ENCODE peak calls at places on chromosomes 2 and 18, in six cellular contexts. R is glutamatergic neuron, V is ascending aorta, Y is bronchial epithelial cell, O is astrocyte of the cerebellum, A is neural crest cell. L is an unnamed sample.

GRCh38 chr18:23943903-23944624 is 70.5 kb upstream of the TTC39C start:
- DNase-seq in O (no peak), V (no peak), Y (no peak), R (no peak), A (no peak), L (no peak)

GRCh38 chr2:132608222-132608795 is 61.7 kb downstream of the LYPD1 start:
- DNase-seq in R (no peak), A (no peak), O (no peak), V (no peak), Y (no peak), L (no peak)

GRCh38 chr18:48951448-48952286 is 902 bp upstream of the SMAD7 start:
- DNase-seq in V (no peak), R (peak), A (peak), Y (peak), O (peak), L (peak)

GRCh38 chr2:241150660-241151530 is 628 bp downstream of the PPP1R7 start:
- DNase-seq in O (no peak), R (no peak), A (no peak), V (no peak), Y (peak), L (no peak)

GRCh38 chr2:67221266-67221665 is 175.9 kb upstream of the ETAA1 start:
- DNase-seq in R (no peak), Y (no peak), O (no peak), V (no peak), A (no peak), L (no peak)

GRCh38 chr2:28276076-28276618 is 116.5 kb upstream of the FOSL2 start:
- DNase-seq in V (no peak), O (peak), A (no peak), Y (peak), R (no peak), L (no peak)

GRCh38 chr2:195662138-195662537 is 5.1 kb downstream of the SLC39A10 start:
- DNase-seq in R (no peak), O (no peak), V (no peak), A (no peak), Y (no peak), L (no peak)

GRCh38 chr2:208254118-208254870 is 577 bp downstream of the IDH1 start:
- DNase-seq in Y (peak), V (no peak), R (peak), A (peak), O (no peak), L (peak)

GRCh38 chr2:222301296-222301997 is 2.6 kb upstream of the PAX3 start:
- DNase-seq in A (peak), O (no peak), R (no peak), V (no peak), Y (no peak), L (no peak)

GRCh38 chr2:16218651-16219050 is 278.3 kb downstream of the MYCN start:
- DNase-seq in R (peak), V (no peak), Y (peak), O (no peak), A (peak), L (no peak)

GRCh38 chr18:75344615-75345014 is 82.9 kb downstream of the SMIM21 start:
- DNase-seq in V (no peak), O (no peak), R (no peak), Y (no peak), A (no peak), L (no peak)

GRCh38 chr18:48531082-48531403 is 7.8 kb upstream of the CTIF start:
- DNase-seq in A (no peak), V (no peak), O (no peak), Y (no peak), R (no peak), L (no peak)

DNA sequence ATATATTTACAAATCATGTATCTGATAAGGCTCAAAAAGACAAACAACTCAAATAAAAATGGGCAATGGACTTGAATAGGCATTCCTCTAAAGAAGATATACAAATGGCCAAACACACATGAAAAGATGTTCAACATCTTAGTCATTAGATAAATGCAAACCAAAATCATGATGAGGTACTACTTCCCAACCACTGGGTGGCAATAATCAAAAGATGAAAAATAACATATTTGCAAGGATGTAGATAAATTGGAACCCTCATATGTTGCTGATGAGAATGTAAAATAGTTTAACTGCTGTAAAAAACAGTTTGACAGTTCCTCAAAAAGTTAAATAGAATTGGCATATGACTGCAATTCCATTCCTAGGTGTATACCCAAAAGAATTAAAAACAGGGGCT is 132.3 kb downstream of the TTC32 start:
- DNase-seq in V (no peak), Y (peak), R (no peak), A (no peak), O (no peak), L (no peak)
- TF ChIP-seq CTCF in V (no peak), Y (peak), R (peak), A (peak), O (no peak), L (no peak)

DNA sequence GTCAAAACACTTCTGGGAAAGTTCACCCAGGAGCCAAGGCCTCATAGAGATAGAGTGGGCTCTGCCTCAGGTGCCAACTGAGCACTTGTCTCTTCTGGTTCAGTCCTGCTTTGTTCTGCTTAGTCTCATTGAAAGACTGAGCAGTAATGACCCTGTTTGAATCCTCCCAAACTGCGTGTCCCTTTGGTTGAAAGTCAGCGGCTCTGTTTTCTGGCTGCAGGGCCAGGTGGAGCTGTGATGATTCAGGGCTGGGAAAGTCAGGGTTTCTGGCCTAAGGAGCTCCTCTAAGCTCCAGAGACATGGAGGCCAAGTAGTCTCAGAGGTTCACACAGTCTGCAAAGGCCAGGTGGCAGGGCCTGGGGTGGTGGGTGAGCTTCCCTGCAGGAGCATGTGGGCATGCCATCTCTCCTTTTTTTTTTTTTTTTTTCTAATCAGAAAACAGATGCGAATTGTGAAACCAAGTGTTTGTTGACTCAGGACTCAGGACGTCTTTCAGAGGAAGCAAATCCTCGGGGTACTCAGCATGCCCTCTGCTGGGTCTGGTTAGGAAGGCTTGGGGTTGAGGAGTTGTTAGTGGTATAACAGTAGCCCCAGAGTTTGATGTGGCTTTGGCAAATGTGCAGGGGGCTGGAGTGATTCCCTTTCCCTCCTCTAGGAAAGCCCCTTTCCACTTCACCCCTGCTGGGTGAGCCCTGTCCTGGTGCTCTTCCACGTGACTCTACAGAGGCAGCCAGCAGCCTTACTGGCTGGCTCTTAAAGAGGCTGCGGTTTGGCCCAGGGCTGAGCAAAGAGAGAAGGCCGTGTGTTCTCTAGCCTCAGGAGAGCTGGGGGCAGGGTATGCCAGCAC is 38.3 kb downstream of the TMEM17 start:
- DNase-seq in O (peak), Y (peak), A (no peak), R (no peak), V (no peak), L (no peak)
- TF ChIP-seq CTCF in O (peak), Y (no peak), A (no peak), R (no peak), V (no peak), L (no peak)

GRCh38 chr2:201275991-201276390 is 15.7 kb downstream of the CASP8 start:
- DNase-seq in O (no peak), A (no peak), R (no peak), V (no peak), Y (no peak), L (no peak)
- TF ChIP-seq CTCF in O (no peak), A (no peak), R (no peak), V (no peak), Y (no peak), L (no peak)

DNA sequence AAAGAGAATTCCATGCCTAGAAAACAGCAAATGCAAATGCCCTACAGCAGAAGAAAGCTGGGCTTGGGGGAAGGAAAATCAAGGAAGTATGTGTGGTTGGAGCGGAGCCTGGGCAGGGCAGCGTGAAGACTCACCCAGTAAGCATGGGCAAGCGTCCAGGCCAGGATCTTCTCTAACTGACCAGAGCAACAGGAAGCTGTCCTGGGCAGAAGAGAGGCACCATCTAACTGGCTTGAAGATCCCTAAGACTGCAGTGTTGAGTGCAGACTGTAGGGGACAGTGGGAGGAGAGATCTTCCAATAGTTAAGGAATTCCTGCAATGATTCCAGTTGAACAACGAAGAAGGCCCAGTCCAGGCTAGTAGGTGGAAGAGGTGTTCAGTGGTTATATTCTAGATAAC is 57.9 kb downstream of the NXPH2 start:
- DNase-seq in V (no peak), A (no peak), Y (no peak), O (no peak), R (no peak), L (no peak)
- TF ChIP-seq CTCF in V (no peak), A (no peak), Y (no peak), O (no peak), R (no peak), L (no peak)

GRCh38 chr2:144480257-144480656 is 39.7 kb downstream of the ZEB2 start:
- DNase-seq in O (no peak), R (no peak), V (no peak), A (no peak), Y (no peak), L (no peak)

GRCh38 chr2:144479138-144479537 is 40.8 kb downstream of the ZEB2 start:
- DNase-seq in R (no peak), A (no peak), V (no peak), O (peak), Y (peak), L (no peak)

GRCh38 chr2:144481109-144481508 is 38.8 kb downstream of the ZEB2 start:
- DNase-seq in Y (no peak), R (no peak), O (no peak), V (no peak), A (no peak), L (no peak)

GRCh38 chr2:144477943-144478283 is 42.0 kb downstream of the ZEB2 start:
- DNase-seq in R (peak), A (no peak), O (no peak), Y (no peak), V (no peak), L (no peak)

DNA sequence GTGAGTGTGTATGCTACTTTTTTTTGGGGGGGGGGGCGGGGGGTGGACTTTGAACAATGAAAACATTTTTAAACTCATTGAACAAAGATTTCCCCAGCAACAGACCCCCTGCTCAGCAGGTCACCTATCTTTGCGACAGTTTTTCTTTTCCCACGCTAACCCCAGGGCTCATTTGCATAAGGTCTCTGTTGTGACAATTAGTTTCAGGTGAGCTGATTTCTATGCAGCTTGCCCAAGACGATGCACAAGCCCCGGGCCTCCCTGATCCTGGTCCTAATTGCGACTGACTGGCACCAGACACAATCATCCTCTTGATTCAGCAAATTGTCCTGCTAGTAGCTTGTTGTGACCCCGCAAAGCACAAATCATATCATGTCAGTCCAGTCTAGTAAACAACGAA is 40.3 kb downstream of the ZEB2 start:
- DNase-seq in Y (no peak), A (no peak), R (no peak), V (no peak), O (no peak), L (no peak)
- TF ChIP-seq CTCF in Y (no peak), A (no peak), R (no peak), V (no peak), O (no peak), L (no peak)

GRCh38 chr2:33395660-33396249 is 80.7 kb upstream of the RASGRP3 start:
- DNase-seq in A (peak), O (no peak), Y (peak), R (peak), V (no peak), L (no peak)
- TF ChIP-seq CTCF in A (peak), O (peak), Y (peak), R (peak), V (peak), L (peak)

DNA sequence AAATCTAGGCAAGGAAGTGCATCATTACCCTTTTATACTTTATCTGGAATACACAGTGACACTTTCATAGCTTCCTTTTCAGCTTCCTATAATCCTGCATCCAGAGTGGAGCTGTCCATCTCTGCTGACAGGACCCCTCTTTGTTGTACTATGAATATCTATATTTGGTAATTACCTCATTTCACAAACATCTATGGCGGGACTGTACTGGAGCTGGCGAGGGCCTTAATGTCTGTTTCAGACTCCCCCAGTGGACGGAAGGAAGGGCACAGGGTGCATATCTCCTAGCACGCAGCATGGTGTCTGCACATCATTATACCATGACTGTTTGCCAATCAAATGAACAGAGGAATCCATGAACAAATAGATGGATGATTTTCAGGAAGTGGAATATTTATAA is 142.3 kb downstream of the SOX11 start:
- DNase-seq in O (no peak), R (no peak), Y (no peak), V (no peak), A (no peak), L (no peak)
- TF ChIP-seq CTCF in O (no peak), R (no peak), Y (no peak), V (no peak), A (no peak), L (no peak)

DNA sequence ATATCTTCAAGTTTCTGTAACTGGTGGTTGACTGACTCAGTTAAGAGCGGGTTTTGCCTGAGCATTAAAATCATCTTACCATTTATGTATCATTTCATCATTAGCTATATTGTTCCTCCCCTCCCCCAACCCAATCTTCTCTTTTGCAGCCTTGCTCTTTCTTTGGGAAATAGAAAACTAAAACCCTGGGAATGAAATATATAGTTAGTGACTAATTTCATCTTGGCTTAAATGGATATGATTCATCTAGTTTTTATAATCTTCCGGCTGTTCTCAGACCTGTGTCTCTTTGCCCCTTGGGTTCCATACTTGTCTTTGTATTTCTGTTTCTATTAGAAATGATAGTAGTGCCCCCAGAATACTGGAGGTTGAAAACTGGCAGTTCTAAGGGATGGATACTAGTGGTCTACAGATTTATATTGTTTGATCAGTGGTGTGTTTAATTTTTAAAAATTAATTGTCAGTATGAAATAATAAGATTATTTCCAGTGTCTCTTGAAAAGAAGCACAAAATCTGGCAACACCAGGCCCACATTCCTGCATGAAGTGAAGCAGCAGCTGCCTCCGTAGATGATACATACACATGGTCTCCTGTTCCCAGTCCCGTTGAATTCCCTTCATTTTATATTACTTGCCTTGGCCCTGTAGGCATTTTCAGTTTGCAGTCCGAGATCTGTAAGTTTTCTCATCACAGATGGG is 44.5 kb downstream of the PHLPP1 start:
- DNase-seq in V (no peak), A (no peak), R (no peak), O (no peak), Y (peak), L (no peak)
- TF ChIP-seq CTCF in V (no peak), A (no peak), R (no peak), O (no peak), Y (no peak), L (no peak)

DNA sequence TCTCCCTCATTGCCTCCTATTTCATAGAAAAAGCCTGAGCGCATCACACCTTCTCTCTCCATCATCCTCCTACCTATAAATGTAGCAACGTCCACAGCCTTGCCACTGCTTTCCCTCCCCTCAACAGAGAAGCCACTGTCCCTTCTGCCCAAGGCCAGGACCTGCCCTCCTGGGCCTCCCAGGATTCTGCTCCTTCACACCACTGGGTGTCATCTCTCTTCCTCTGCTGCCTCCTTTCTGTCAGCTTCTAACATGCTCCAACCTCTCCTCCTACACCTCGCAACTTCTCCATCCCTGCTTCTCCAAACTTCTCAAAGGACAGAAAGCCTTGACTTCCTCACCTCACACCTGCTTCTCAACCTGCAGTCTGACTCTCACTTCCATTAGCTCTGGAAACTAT is 21.2 kb upstream of the ME2 start:
- DNase-seq in A (no peak), R (no peak), Y (no peak), V (no peak), O (no peak), L (no peak)
- TF ChIP-seq CTCF in A (no peak), R (no peak), Y (peak), V (no peak), O (no peak), L (no peak)

DNA sequence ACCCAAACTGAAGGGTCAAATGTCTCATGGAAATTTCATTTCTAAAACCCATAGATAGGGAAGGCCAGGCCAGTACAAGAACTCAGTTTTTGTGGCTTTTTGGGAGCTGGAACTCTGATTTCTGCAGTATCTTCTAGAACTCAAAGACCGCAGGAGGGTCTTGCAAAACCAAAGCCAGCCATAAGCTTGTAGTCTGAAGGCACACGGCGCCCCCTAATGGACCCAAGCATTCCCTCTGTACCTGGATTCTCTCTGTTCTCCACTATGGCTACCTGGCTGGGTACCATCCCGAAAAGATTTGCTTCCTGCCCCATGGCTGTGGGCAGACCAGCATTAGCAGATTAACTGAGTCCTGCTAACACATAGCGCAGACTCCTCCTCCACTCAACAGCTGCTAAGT is 229.0 kb upstream of the SLC14A2 start:
- DNase-seq in R (peak), Y (peak), V (no peak), O (peak), A (peak), L (no peak)
- TF ChIP-seq CTCF in R (peak), Y (peak), V (no peak), O (peak), A (peak), L (peak)

L was measured in D721Med.